ENCODE peak calls at places on chromosomes 3 and 15, in four cellular contexts. N, U, C and S are unnamed samples.

GRCh38 chr3:128152419-128153155 is 694 bp upstream of the EEFSEC start:
- DNase-seq in N (no peak), U (peak), C (no peak), S (no peak)

GRCh38 chr3:57787867-57788623 is 31.9 kb downstream of the SLMAP start:
- DNase-seq in N (no peak), U (peak), C (no peak), S (no peak)

GRCh38 chr3:34056951-34057390 is 258.5 kb downstream of the PDCD6IP start:
- DNase-seq in N (peak), U (no peak), C (no peak), S (no peak)

GRCh38 chr3:43015572-43016512 is 36.7 kb downstream of the GASK1A start:
- DNase-seq in N (no peak), U (no peak), C (no peak), S (no peak)

GRCh38 chr3:133783762-133784161 is 21.9 kb upstream of the SRPRB start:
- DNase-seq in N (no peak), U (no peak), C (no peak), S (peak)

GRCh38 chr3:123412076-123412475 is 36.8 kb downstream of the ADCY5 start:
- DNase-seq in N (no peak), U (no peak), C (no peak), S (peak)

GRCh38 chr3:172448661-172449467 is 608 bp upstream of the GHSR start:
- DNase-seq in N (no peak), U (no peak), C (no peak), S (peak)

GRCh38 chr15:101488300-101489164 is 975 bp downstream of the PCSK6 start:
- DNase-seq in N (no peak), U (no peak), C (no peak), S (no peak)